ENCODE peak calls at places on chromosomes 7 and 10, in nine cellular contexts. I is T follicular helper cell; N is effector memory CD8-positive, alpha-beta T cell; E is NCI-H2081; C is stimulated activated CD8-positive, alpha-beta memory T cell treated with anti-CD3 and anti-CD28 coated beads, Interleukin-2, amount 100 ng/mL, for 48 hours; T is NCI-H1105; S is GM04503; X is iris pigment epithelial cell; K is body of pancreas. D is an unnamed sample.

GRCh38 chr10:30818010-30818660 is 188.6 kb upstream of the LYZL2 start:
- DNase-seq in I (no peak), N (no peak), E (no peak), C (no peak), T (no peak), S (no peak), X (peak), K (peak), D (peak)

GRCh38 chr7:155470686-155471638 is 13.0 kb downstream of the EN2 start:
- DNase-seq in I (no peak), N (no peak), E (no peak), C (no peak), T (no peak), S (no peak), X (no peak), K (no peak), D (peak)

GRCh38 chr10:58400609-58401008 is 15.4 kb downstream of the TFAM start:
- DNase-seq in I (no peak), N (no peak), E (no peak), C (no peak), T (no peak), S (no peak), X (peak), K (no peak), D (peak)

GRCh38 chr10:125761961-125762360 is 13.7 kb downstream of the MMP21 start:
- DNase-seq in I (no peak), N (no peak), E (no peak), C (no peak), T (no peak), S (no peak), X (no peak), K (no peak), D (no peak)

GRCh38 chr10:104274762-104275721 is 6.1 kb downstream of the GSTO2 start:
- DNase-seq in I (no peak), N (peak), E (no peak), C (peak), T (no peak), S (no peak), X (no peak), K (peak), D (peak)

GRCh38 chr10:96686514-96686913 is 33.8 kb downstream of the PIK3AP1 start:
- DNase-seq in I (no peak), N (no peak), E (no peak), C (no peak), T (no peak), S (no peak), X (no peak), K (no peak), D (no peak)

GRCh38 chr7:140533394-140533872 is 54.1 kb upstream of the MKRN1 start:
- DNase-seq in I (no peak), N (no peak), E (peak), C (no peak), T (no peak), S (no peak), X (no peak), K (no peak), D (no peak)

GRCh38 chr10:89627863-89628262 is 17.2 kb downstream of the PANK1 start:
- DNase-seq in I (no peak), N (no peak), E (no peak), C (no peak), T (no peak), S (no peak), X (no peak), K (no peak), D (no peak)

GRCh38 chr7:17934094-17934493 is 6.2 kb downstream of the SNX13 start:
- DNase-seq in I (no peak), N (no peak), E (no peak), C (no peak), T (no peak), S (no peak), X (no peak), K (no peak), D (no peak)

GRCh38 chr7:98917331-98917730 is 39.0 kb downstream of the TRRAP start:
- DNase-seq in I (no peak), N (no peak), E (no peak), C (no peak), T (no peak), S (no peak), X (no peak), K (no peak), D (no peak)

GRCh38 chr7:32030904-32031692 is 39.1 kb downstream of the PDE1C start:
- DNase-seq in I (no peak), N (no peak), E (no peak), C (no peak), T (no peak), S (no peak), X (no peak), K (no peak), D (no peak)

GRCh38 chr7:80210400-80210799 is 75.8 kb downstream of the GNAI1 start:
- DNase-seq in I (no peak), N (no peak), E (peak), C (no peak), T (no peak), S (no peak), X (peak), K (no peak), D (no peak)

GRCh38 chr7:112248598-112248997 is 42.1 kb downstream of the ZNF277 start:
- DNase-seq in I (no peak), N (no peak), E (no peak), C (no peak), T (no peak), S (no peak), X (no peak), K (no peak), D (no peak)

GRCh38 chr10:103855424-103855823 is at the start of gene SH3PXD2A:
- DNase-seq in I (no peak), N (no peak), E (peak), C (no peak), T (no peak), S (no peak), X (no peak), K (peak), D (peak)

D was measured in Daoy.